ENCODE peak calls at places on chromosomes 3 and 15, in six cellular contexts. A is left lung, E is thoracic aorta, X is H9, O is right atrium auricular region, G is lower lobe of right lung. Z is an unnamed sample. For H3K4me1, the result is how much of the 10 kb centered on the place peaks cover.

GRCh38 chr15:40307421-40308165 is at the start of gene PLCB2:
- DNase-seq in A (peak), E (no peak), X (peak), O (no peak), G (peak), Z (no peak)

GRCh38 chr3:146052046-146052790 is 108.8 kb downstream of the PLOD2 start:
- DNase-seq in A (no peak), E (no peak), X (no peak), O (no peak), G (no peak), Z (no peak)

GRCh38 chr3:55511895-55512585 is 24.9 kb upstream of the WNT5A start:
- DNase-seq in A (no peak), E (no peak), X (no peak), O (no peak), G (no peak), Z (no peak)

GRCh38 chr3:127457746-127458145 is 132.8 kb downstream of the TPRA1 start:
- DNase-seq in A (no peak), E (no peak), X (no peak), O (no peak), G (no peak), Z (no peak)

GRCh38 chr3:30245805-30246622 is 360.4 kb upstream of the TGFBR2 start:
- DNase-seq in A (no peak), E (no peak), X (no peak), O (no peak), G (no peak), Z (no peak)

GRCh38 chr15:39133201-39133600 is 447.7 kb upstream of the THBS1 start:
- DNase-seq in A (no peak), E (no peak), X (no peak), O (no peak), G (no peak), Z (no peak)

GRCh38 chr15:81118361-81118760 is 15.7 kb upstream of the CFAP161 start:
- DNase-seq in A (peak), E (no peak), X (peak), O (no peak), G (no peak), Z (no peak)

GRCh38 chr3:47009225-47010049 is 30.0 kb downstream of the NBEAL2 start:
- DNase-seq in A (peak), E (peak), X (peak), O (peak), G (peak), Z (peak)

GRCh38 chr3:171284308-171285075 is 175.7 kb downstream of the TNIK start:
- DNase-seq in A (no peak), E (peak), X (no peak), O (peak), G (no peak), Z (peak)

GRCh38 chr15:82044373-82045178 is 1.2 kb downstream of the MEX3B start:
- DNase-seq in A (peak), E (no peak), X (peak), O (peak), G (peak), Z (peak)

GRCh38 chr15:62457100-62457499 is 292.0 kb upstream of the C2CD4B start:
- DNase-seq in A (no peak), E (no peak), X (no peak), O (no peak), G (no peak), Z (no peak)

GRCh38 chr3:110456001-110456400 is 615.6 kb upstream of the NECTIN3 start:
- DNase-seq in A (no peak), E (no peak), X (no peak), O (no peak), G (no peak), Z (no peak)

GRCh38 chr15:63502843-63503738 is 1.3 kb upstream of the USP3 start:
- DNase-seq in A (peak), E (peak), X (peak), O (peak), G (peak), Z (peak)

GRCh38 chr15:52254331-52254730 is 41.3 kb downstream of the MYO5C start:
- DNase-seq in A (no peak), E (no peak), X (no peak), O (no peak), G (no peak), Z (no peak)

GRCh38 chr15:52256366-52256765 is 39.2 kb downstream of the MYO5C start:
- DNase-seq in A (no peak), E (peak), X (peak), O (peak), G (no peak), Z (peak)

GRCh38 chr15:52255008-52255407 is 40.6 kb downstream of the MYO5C start:
- DNase-seq in A (no peak), E (no peak), X (no peak), O (no peak), G (no peak), Z (no peak)

GRCh38 chr15:52256930-52257733 is 38.5 kb downstream of the MYO5C start:
- DNase-seq in A (no peak), E (no peak), X (no peak), O (no peak), G (no peak), Z (no peak)

DNA sequence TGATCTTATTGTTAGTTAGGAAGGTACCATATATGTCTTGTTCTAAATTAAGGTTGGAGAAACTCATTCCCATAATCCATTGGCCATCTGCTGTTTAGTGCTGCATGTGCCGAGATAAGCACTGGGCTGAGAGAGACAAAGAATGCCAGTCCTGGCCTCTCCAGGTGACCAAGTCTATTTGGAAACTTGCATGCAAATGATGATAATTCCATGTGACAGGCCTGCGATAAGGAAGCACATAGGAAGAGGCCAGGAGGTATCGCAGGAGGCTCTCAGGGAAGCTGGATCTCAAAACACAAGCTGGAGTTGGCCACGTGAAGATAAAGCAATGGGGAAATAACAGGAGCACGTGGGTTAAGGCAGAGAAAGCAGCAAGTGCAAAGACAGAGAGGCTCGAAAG is 39.7 kb downstream of the MYO5C start:
- DNase-seq in A (no peak), E (no peak), X (no peak), O (no peak), G (no peak), Z (no peak)
- H3K27ac ChIP-seq in A (no peak), E (no peak), X (no peak), O (no peak), G (no peak), Z (no peak)

GRCh38 chr3:65828706-65829105 is 210.0 kb downstream of the MAGI1 start:
- DNase-seq in A (no peak), E (no peak), X (peak), O (no peak), G (no peak), Z (no peak)

GRCh38 chr3:65830948-65831732 is 207.6 kb downstream of the MAGI1 start:
- DNase-seq in A (no peak), E (no peak), X (no peak), O (no peak), G (no peak), Z (no peak)

GRCh38 chr3:65829228-65829627 is 209.5 kb downstream of the MAGI1 start:
- DNase-seq in A (no peak), E (no peak), X (no peak), O (no peak), G (no peak), Z (no peak)

GRCh38 chr3:65833761-65834505 is 204.8 kb downstream of the MAGI1 start:
- DNase-seq in A (no peak), E (no peak), X (no peak), O (no peak), G (no peak), Z (no peak)

GRCh38 chr3:65831733-65832425 is 206.8 kb downstream of the MAGI1 start:
- DNase-seq in A (no peak), E (no peak), X (no peak), O (no peak), G (no peak), Z (no peak)
- H3K4me1 ChIP-seq in A (under half), E (under half), X (under half), O (under half), G (under half), Z (under half)

GRCh38 chr15:45641374-45641778 is 6.5 kb downstream of the SQOR start:
- DNase-seq in A (no peak), E (no peak), X (no peak), O (no peak), G (no peak), Z (no peak)
- TF ChIP-seq CTCF in A (peak), E (no peak), X (no peak), O (no peak), G (no peak), Z (no peak)

GRCh38 chr3:128804017-128804816 is 75.2 kb upstream of the ACAD9 start:
- DNase-seq in A (no peak), E (no peak), X (no peak), O (no peak), G (no peak), Z (no peak)

GRCh38 chr3:128807186-128807830 is 72.1 kb upstream of the ACAD9 start:
- DNase-seq in A (no peak), E (no peak), X (no peak), O (no peak), G (no peak), Z (no peak)

GRCh38 chr3:128804817-128805166 is 74.6 kb upstream of the ACAD9 start:
- DNase-seq in A (no peak), E (no peak), X (no peak), O (no peak), G (no peak), Z (no peak)

GRCh38 chr3:128806588-128806987 is 72.8 kb upstream of the ACAD9 start:
- DNase-seq in A (no peak), E (no peak), X (no peak), O (no peak), G (no peak), Z (no peak)

GRCh38 chr3:128805771-128806170 is 73.6 kb upstream of the ACAD9 start:
- DNase-seq in A (no peak), E (no peak), X (no peak), O (no peak), G (no peak), Z (no peak)
- H3K27ac ChIP-seq in A (no peak), E (no peak), X (no peak), O (peak), G (peak), Z (no peak)

GRCh38 chr3:149596136-149596770 is 61.6 kb downstream of the WWTR1 start:
- DNase-seq in A (no peak), E (no peak), X (no peak), O (no peak), G (no peak), Z (no peak)

GRCh38 chr3:149599236-149599635 is 58.6 kb downstream of the WWTR1 start:
- DNase-seq in A (no peak), E (peak), X (no peak), O (peak), G (no peak), Z (peak)

GRCh38 chr3:149603126-149604074 is 54.4 kb downstream of the WWTR1 start:
- DNase-seq in A (no peak), E (no peak), X (no peak), O (no peak), G (no peak), Z (no peak)

GRCh38 chr3:149604125-149604851 is 53.5 kb downstream of the WWTR1 start:
- DNase-seq in A (no peak), E (no peak), X (peak), O (no peak), G (no peak), Z (no peak)

DNA sequence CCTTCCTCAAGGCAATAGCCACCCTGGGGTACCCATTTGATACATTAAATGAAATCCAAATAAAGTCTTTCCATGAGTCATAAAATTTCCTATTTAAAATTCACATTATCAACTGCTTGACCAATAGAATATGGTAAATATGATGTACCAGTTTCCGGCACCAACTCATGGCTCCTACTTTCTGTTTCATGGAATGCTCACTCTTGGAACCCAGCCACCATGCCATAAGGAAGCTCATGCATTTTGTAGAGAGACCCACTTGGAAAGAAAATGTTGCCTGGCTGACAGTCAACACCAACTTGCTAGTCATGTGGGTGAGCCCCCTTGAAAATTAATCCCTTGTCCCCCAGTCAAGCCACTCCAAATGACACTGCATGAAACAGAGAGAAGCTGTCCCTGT is 57.2 kb downstream of the WWTR1 start:
- DNase-seq in A (no peak), E (no peak), X (no peak), O (no peak), G (no peak), Z (no peak)
- H3K4me1 ChIP-seq in A (under half), E (half or more), X (under half), O (half or more), G (half or more), Z (half or more)

DNA sequence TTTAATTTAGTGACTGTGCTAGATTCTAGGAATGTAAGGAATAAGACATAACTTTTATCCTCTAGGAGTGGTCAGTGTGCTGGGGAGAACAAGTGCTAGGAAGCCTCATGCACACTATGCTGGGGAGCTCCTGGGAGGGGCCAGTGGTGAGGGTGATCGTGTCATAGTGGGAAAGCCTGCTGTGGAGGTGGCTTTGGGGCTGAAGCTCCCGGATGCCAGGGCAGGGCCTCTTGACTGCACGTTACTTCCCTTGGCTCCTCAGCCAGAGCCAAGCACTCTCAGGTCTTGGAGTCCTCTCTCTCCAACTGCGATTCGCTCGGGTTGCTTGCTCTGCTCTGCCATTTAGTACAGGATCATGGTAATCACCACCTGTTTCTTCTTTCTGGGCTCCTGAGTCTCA is 33.6 kb downstream of the SQOR start:
- DNase-seq in A (no peak), E (no peak), X (no peak), O (no peak), G (peak), Z (no peak)
- TF ChIP-seq CTCF in A (no peak), E (no peak), X (no peak), O (no peak), G (no peak), Z (no peak)

GRCh38 chr15:95131071-95131683 is 899.8 kb downstream of the MCTP2 start:
- DNase-seq in A (no peak), E (no peak), X (no peak), O (no peak), G (no peak), Z (no peak)
- H3K27ac ChIP-seq in A (no peak), E (no peak), X (no peak), O (no peak), G (peak), Z (no peak)

GRCh38 chr3:185796431-185797107 is 28.3 kb downstream of the IGF2BP2 start:
- DNase-seq in A (no peak), E (no peak), X (no peak), O (no peak), G (no peak), Z (no peak)
- H3K4me1 ChIP-seq in A (under half), E (under half), X (under half), O (under half), G (under half), Z (under half)

GRCh38 chr3:14375192-14375591 is 27.2 kb upstream of the SLC6A6 start:
- DNase-seq in A (peak), E (no peak), X (no peak), O (no peak), G (no peak), Z (no peak)
- TF ChIP-seq CTCF in A (no peak), E (no peak), X (peak), O (peak), G (no peak), Z (no peak)

GRCh38 chr3:101464235-101464634 is 48.8 kb downstream of the SENP7 start:
- DNase-seq in A (no peak), E (no peak), X (no peak), O (no peak), G (no peak), Z (no peak)

GRCh38 chr3:101466465-101467309 is 46.3 kb downstream of the SENP7 start:
- DNase-seq in A (peak), E (no peak), X (peak), O (no peak), G (peak), Z (no peak)

GRCh38 chr3:101461451-101461850 is 51.6 kb downstream of the SENP7 start:
- DNase-seq in A (no peak), E (no peak), X (no peak), O (no peak), G (no peak), Z (no peak)
- H3K27ac ChIP-seq in A (no peak), E (no peak), X (no peak), O (no peak), G (no peak), Z (no peak)

Z was measured in tibial artery.